ENCODE peak calls at places on chromosomes 1 and 21, in seven cellular contexts. One of them, this sample, is unnamed.

GRCh38 chr1:184959626-184960025 is 14.7 kb downstream of the NIBAN1 start:
- DNase-seq in neuronal stem cell: no peak
- DNase-seq in RCC 7860: no peak
- DNase-seq in CD14-positive monocyte: no peak
- DNase-seq in memory B cell: no peak
- DNase-seq in ACHN: no peak
- DNase-seq in upper lobe of right lung: no peak
- DNase-seq in this sample: no peak

GRCh38 chr1:11804666-11805453 is 904 bp downstream of the MTHFR start:
- DNase-seq in neuronal stem cell: no peak
- DNase-seq in RCC 7860: no peak
- DNase-seq in CD14-positive monocyte: no peak
- DNase-seq in memory B cell: no peak
- DNase-seq in ACHN: peak
- DNase-seq in upper lobe of right lung: peak
- DNase-seq in this sample: no peak

GRCh38 chr1:154749078-154749760 is 120.9 kb downstream of the KCNN3 start:
- DNase-seq in neuronal stem cell: no peak
- DNase-seq in RCC 7860: no peak
- DNase-seq in CD14-positive monocyte: no peak
- DNase-seq in memory B cell: no peak
- DNase-seq in ACHN: peak
- DNase-seq in upper lobe of right lung: no peak
- DNase-seq in this sample: peak

GRCh38 chr1:7117599-7118281 is 332.5 kb downstream of the CAMTA1 start:
- DNase-seq in neuronal stem cell: no peak
- DNase-seq in RCC 7860: peak
- DNase-seq in CD14-positive monocyte: no peak
- DNase-seq in memory B cell: no peak
- DNase-seq in ACHN: peak
- DNase-seq in upper lobe of right lung: no peak
- DNase-seq in this sample: no peak

GRCh38 chr21:35366348-35367085 is 317.4 kb upstream of the RUNX1 start:
- DNase-seq in neuronal stem cell: no peak
- DNase-seq in RCC 7860: no peak
- DNase-seq in CD14-positive monocyte: no peak
- DNase-seq in memory B cell: no peak
- DNase-seq in ACHN: no peak
- DNase-seq in upper lobe of right lung: no peak
- DNase-seq in this sample: no peak

GRCh38 chr21:41802185-41802584 is 35.3 kb upstream of the RIPK4 start:
- DNase-seq in neuronal stem cell: no peak
- DNase-seq in RCC 7860: no peak
- DNase-seq in CD14-positive monocyte: no peak
- DNase-seq in memory B cell: no peak
- DNase-seq in ACHN: no peak
- DNase-seq in upper lobe of right lung: no peak
- DNase-seq in this sample: no peak

GRCh38 chr1:50416553-50417453 is 6.4 kb downstream of the DMRTA2 start:
- DNase-seq in neuronal stem cell: no peak
- DNase-seq in RCC 7860: no peak
- DNase-seq in CD14-positive monocyte: no peak
- DNase-seq in memory B cell: no peak
- DNase-seq in ACHN: no peak
- DNase-seq in upper lobe of right lung: no peak
- DNase-seq in this sample: no peak

GRCh38 chr1:203406446-203407045 is 55.6 kb upstream of the FMOD start:
- DNase-seq in neuronal stem cell: no peak
- DNase-seq in RCC 7860: no peak
- DNase-seq in CD14-positive monocyte: no peak
- DNase-seq in memory B cell: no peak
- DNase-seq in ACHN: no peak
- DNase-seq in upper lobe of right lung: no peak
- DNase-seq in this sample: peak

GRCh38 chr1:182050481-182051438 is 10.8 kb downstream of the ZNF648 start:
- DNase-seq in neuronal stem cell: no peak
- DNase-seq in RCC 7860: no peak
- DNase-seq in CD14-positive monocyte: no peak
- DNase-seq in memory B cell: no peak
- DNase-seq in ACHN: no peak
- DNase-seq in upper lobe of right lung: no peak
- DNase-seq in this sample: no peak

GRCh38 chr1:38028671-38029070 is 16.1 kb downstream of the UTP11 start:
- DNase-seq in neuronal stem cell: no peak
- DNase-seq in RCC 7860: no peak
- DNase-seq in CD14-positive monocyte: no peak
- DNase-seq in memory B cell: no peak
- DNase-seq in ACHN: no peak
- DNase-seq in upper lobe of right lung: no peak
- DNase-seq in this sample: no peak

GRCh38 chr1:207853372-207853757 is 57.6 kb downstream of the CD34 start:
- DNase-seq in neuronal stem cell: no peak
- DNase-seq in RCC 7860: no peak
- DNase-seq in CD14-positive monocyte: no peak
- DNase-seq in memory B cell: no peak
- DNase-seq in ACHN: no peak
- DNase-seq in upper lobe of right lung: no peak
- DNase-seq in this sample: no peak

GRCh38 chr21:34992736-34993135 is 56.4 kb downstream of the RUNX1 start:
- DNase-seq in neuronal stem cell: no peak
- DNase-seq in RCC 7860: peak
- DNase-seq in CD14-positive monocyte: no peak
- DNase-seq in memory B cell: no peak
- DNase-seq in ACHN: peak
- DNase-seq in upper lobe of right lung: no peak
- DNase-seq in this sample: no peak

GRCh38 chr1:77900687-77901293 is 12.4 kb downstream of the NEXN start:
- DNase-seq in neuronal stem cell: peak
- DNase-seq in RCC 7860: no peak
- DNase-seq in CD14-positive monocyte: no peak
- DNase-seq in memory B cell: no peak
- DNase-seq in ACHN: peak
- DNase-seq in upper lobe of right lung: no peak
- DNase-seq in this sample: no peak